ENCODE peak calls at places on chromosomes 3 and 15, in five cellular contexts. One of them, this sample, is unnamed.

GRCh38 chr15:35784745-35785144 is 238.8 kb upstream of the DPH6 start:
- DNase-seq in NCI-H1105: peak
- DNase-seq in activated naive CD4-positive, alpha-beta T cell treated with Interleukin-2 at 50 U/mL for 16 hours: no peak
- DNase-seq in GM20000: no peak
- DNase-seq in NCI-H2107: peak
- DNase-seq in this sample: no peak

GRCh38 chr15:92140802-92141201 is 252.9 kb upstream of the ST8SIA2 start:
- DNase-seq in NCI-H1105: no peak
- DNase-seq in activated naive CD4-positive, alpha-beta T cell treated with Interleukin-2 at 50 U/mL for 16 hours: no peak
- DNase-seq in GM20000: no peak
- DNase-seq in NCI-H2107: no peak
- DNase-seq in this sample: no peak

GRCh38 chr3:39413691-39414420 is 7.3 kb downstream of the RPSA start:
- DNase-seq in NCI-H1105: no peak
- DNase-seq in activated naive CD4-positive, alpha-beta T cell treated with Interleukin-2 at 50 U/mL for 16 hours: no peak
- DNase-seq in GM20000: no peak
- DNase-seq in NCI-H2107: no peak
- DNase-seq in this sample: no peak

GRCh38 chr15:33242165-33242564 is 47.7 kb upstream of the FMN1 start:
- DNase-seq in NCI-H1105: no peak
- DNase-seq in activated naive CD4-positive, alpha-beta T cell treated with Interleukin-2 at 50 U/mL for 16 hours: no peak
- DNase-seq in GM20000: no peak
- DNase-seq in NCI-H2107: no peak
- DNase-seq in this sample: no peak

GRCh38 chr3:99118381-99118780 is 216.9 kb upstream of the DCBLD2 start:
- DNase-seq in NCI-H1105: no peak
- DNase-seq in activated naive CD4-positive, alpha-beta T cell treated with Interleukin-2 at 50 U/mL for 16 hours: no peak
- DNase-seq in GM20000: no peak
- DNase-seq in NCI-H2107: no peak
- DNase-seq in this sample: no peak

GRCh38 chr3:58111513-58112184 is 99.1 kb downstream of the DNASE1L3 start:
- DNase-seq in NCI-H1105: peak
- DNase-seq in activated naive CD4-positive, alpha-beta T cell treated with Interleukin-2 at 50 U/mL for 16 hours: no peak
- DNase-seq in GM20000: peak
- DNase-seq in NCI-H2107: no peak
- DNase-seq in this sample: no peak

GRCh38 chr3:20930034-20930433 is 744.0 kb upstream of the SGO1 start:
- DNase-seq in NCI-H1105: no peak
- DNase-seq in activated naive CD4-positive, alpha-beta T cell treated with Interleukin-2 at 50 U/mL for 16 hours: no peak
- DNase-seq in GM20000: no peak
- DNase-seq in NCI-H2107: no peak
- DNase-seq in this sample: peak

GRCh38 chr3:54600441-54601204 is 327.2 kb downstream of the LRTM1 start:
- DNase-seq in NCI-H1105: no peak
- DNase-seq in activated naive CD4-positive, alpha-beta T cell treated with Interleukin-2 at 50 U/mL for 16 hours: no peak
- DNase-seq in GM20000: no peak
- DNase-seq in NCI-H2107: no peak
- DNase-seq in this sample: no peak

GRCh38 chr15:89754361-89755154 is 3.5 kb upstream of the MESP1 start:
- DNase-seq in NCI-H1105: no peak
- DNase-seq in activated naive CD4-positive, alpha-beta T cell treated with Interleukin-2 at 50 U/mL for 16 hours: no peak
- DNase-seq in GM20000: no peak
- DNase-seq in NCI-H2107: no peak
- DNase-seq in this sample: no peak

This sample was measured in RPMI8226.